ENCODE peak calls at places on chromosomes 1 and 21, in seven cellular contexts. A is Daoy; L is ACHN; U is CD8-positive, alpha-beta T cell; V is effector CD4-positive, alpha-beta T cell; G is AG09309; Y is NCI-H1092 treated with DMSO at 0.1 percent for 48 hours. O is an unnamed sample.

GRCh38 chr1:47478090-47478489 is 40.2 kb downstream of the FOXD2 start:
- DNase-seq in A (no peak), L (no peak), U (no peak), V (no peak), G (no peak), Y (no peak), O (no peak)

GRCh38 chr1:39926343-39926769 is 24.6 kb upstream of the MYCL start:
- DNase-seq in A (peak; percentile 60), L (no peak), U (no peak), V (no peak), G (no peak), Y (peak; percentile 82), O (peak; percentile 27)

GRCh38 chr21:45322231-45322959 is 34.7 kb upstream of the POFUT2 start:
- DNase-seq in A (no peak), L (no peak), U (peak; percentile 72), V (no peak), G (no peak), Y (no peak), O (no peak)

GRCh38 chr1:209823143-209824041 is 4.4 kb upstream of the UTP25 start:
- DNase-seq in A (peak; percentile 62), L (peak; percentile 64), U (no peak), V (no peak), G (no peak), Y (peak; percentile 62), O (no peak)

GRCh38 chr1:235946570-235946981 is 79.9 kb upstream of the LYST start:
- DNase-seq in A (peak; percentile 61), L (peak; percentile 12), U (no peak), V (no peak), G (peak; percentile 40), Y (peak; percentile 9), O (no peak)

GRCh38 chr1:119531606-119532323 is 24.8 kb downstream of the HSD3B1 start:
- DNase-seq in A (no peak), L (no peak), U (no peak), V (no peak), G (no peak), Y (no peak), O (no peak)

GRCh38 chr1:185244015-185244747 is 72.9 kb downstream of the IVNS1ABP start:
- DNase-seq in A (peak; percentile 80), L (peak; percentile 48), U (no peak), V (no peak), G (peak; percentile 21), Y (no peak), O (no peak)

GRCh38 chr21:39006653-39007417 is 176.4 kb downstream of the PSMG1 start:
- DNase-seq in A (no peak), L (no peak), U (no peak), V (no peak), G (no peak), Y (no peak), O (peak; percentile 60)

GRCh38 chr21:38661296-38662223 is 144.2 kb upstream of the ETS2 start:
- DNase-seq in A (peak; percentile 71), L (no peak), U (no peak), V (no peak), G (no peak), Y (no peak), O (no peak)

GRCh38 chr1:2115922-2116341 is 65.7 kb downstream of the PRKCZ start:
- DNase-seq in A (no peak), L (no peak), U (no peak), V (no peak), G (no peak), Y (no peak), O (no peak)

GRCh38 chr1:20732588-20733360 is at the start of gene SH2D5:
- DNase-seq in A (peak; percentile 95), L (peak; percentile 99), U (peak; percentile 64), V (peak; percentile 57), G (peak; percentile 83), Y (peak; percentile 78), O (no peak)

GRCh38 chr1:116292929-116293725 is 79.9 kb upstream of the ATP1A1 start:
- DNase-seq in A (no peak), L (no peak), U (no peak), V (no peak), G (no peak), Y (peak; percentile 67), O (no peak)

GRCh38 chr1:172753964-172754363 is 95.1 kb downstream of the FASLG start:
- DNase-seq in A (no peak), L (no peak), U (no peak), V (no peak), G (no peak), Y (no peak), O (no peak)

GRCh38 chr1:2543543-2544092 is 12.6 kb upstream of the TNFRSF14 start:
- DNase-seq in A (peak; percentile 38), L (no peak), U (peak; percentile 74), V (peak; percentile 34), G (no peak), Y (no peak), O (no peak)

GRCh38 chr1:55081188-55081904 is 42.0 kb downstream of the PCSK9 start:
- DNase-seq in A (no peak), L (peak; percentile 51), U (no peak), V (no peak), G (no peak), Y (no peak), O (no peak)

GRCh38 chr1:48688102-48688760 is 88.5 kb downstream of the BEND5 start:
- DNase-seq in A (no peak), L (peak; percentile 14), U (no peak), V (no peak), G (no peak), Y (no peak), O (no peak)

GRCh38 chr1:197725975-197726374 is 49.3 kb downstream of the DENND1B start:
- DNase-seq in A (no peak), L (no peak), U (no peak), V (no peak), G (no peak), Y (no peak), O (no peak)

GRCh38 chr1:198934901-198935301 is 296.1 kb downstream of the PTPRC start:
- DNase-seq in A (peak; percentile 63), L (peak; percentile 56), U (peak; percentile 64), V (peak; percentile 65), G (no peak), Y (no peak), O (peak; percentile 34)

GRCh38 chr1:193819376-193819775 is 633.0 kb upstream of the B3GALT2 start:
- DNase-seq in A (no peak), L (no peak), U (no peak), V (no peak), G (no peak), Y (no peak), O (no peak)

GRCh38 chr1:1752671-1753606 is 25.3 kb downstream of the NADK start:
- DNase-seq in A (no peak), L (no peak), U (no peak), V (no peak), G (no peak), Y (no peak), O (no peak)

GRCh38 chr1:31615414-31615813 is 2.1 kb upstream of the HCRTR1 start:
- DNase-seq in A (no peak), L (no peak), U (no peak), V (no peak), G (no peak), Y (no peak), O (no peak)

GRCh38 chr1:107963601-107964396 is 1.2 kb downstream of the VAV3 start:
- DNase-seq in A (peak; percentile 68), L (no peak), U (peak; percentile 68), V (peak; percentile 17), G (no peak), Y (no peak), O (peak; percentile 47)

GRCh38 chr1:41102208-41102607 is 80.7 kb upstream of the SLFNL1 start:
- DNase-seq in A (peak; percentile 61), L (peak; percentile 63), U (no peak), V (no peak), G (peak; percentile 97), Y (peak; percentile 24), O (no peak)

GRCh38 chr21:37206531-37206930 is 60.6 kb downstream of the VPS26C start:
- DNase-seq in A (no peak), L (no peak), U (no peak), V (no peak), G (no peak), Y (no peak), O (no peak)

GRCh38 chr1:180210008-180210555 is 20.0 kb upstream of the LHX4 start:
- DNase-seq in A (no peak), L (no peak), U (no peak), V (no peak), G (no peak), Y (no peak), O (no peak)

GRCh38 chr1:233983811-233984210 is 79.3 kb downstream of the SLC35F3 start:
- DNase-seq in A (peak; percentile 57), L (no peak), U (no peak), V (no peak), G (no peak), Y (no peak), O (no peak)

GRCh38 chr1:202214089-202214843 is 20.7 kb downstream of the LGR6 start:
- DNase-seq in A (peak; percentile 44), L (peak; percentile 18), U (no peak), V (no peak), G (no peak), Y (peak; percentile 37), O (no peak)

GRCh38 chr1:180765156-180765555 is 133.3 kb downstream of the XPR1 start:
- DNase-seq in A (no peak), L (no peak), U (no peak), V (no peak), G (no peak), Y (no peak), O (no peak)

GRCh38 chr1:22854688-22855565 is 117.7 kb downstream of the LACTBL1 start:
- DNase-seq in A (no peak), L (no peak), U (no peak), V (no peak), G (no peak), Y (no peak), O (no peak)

GRCh38 chr21:17560377-17560776 is 47.5 kb downstream of the CXADR start:
- DNase-seq in A (no peak), L (no peak), U (no peak), V (no peak), G (no peak), Y (no peak), O (no peak)